ENCODE peak calls at places on chromosome 16, in four cellular contexts. N is psoas muscle; S is CD4-positive, alpha-beta T cell; I is H1. G is an unnamed sample.

GRCh38 chr16:86191663-86192062 is 292.7 kb downstream of the IRF8 start:
- DNase-seq in N (no peak), I (no peak), S (no peak), G (no peak)

GRCh38 chr16:28092721-28093382 is 29.3 kb upstream of the GSG1L start:
- DNase-seq in I (no peak), S (no peak), N (no peak), G (no peak)

GRCh38 chr16:61829631-61830030 is 206.6 kb downstream of the CDH8 start:
- DNase-seq in I (no peak), N (no peak), S (no peak), G (no peak)

GRCh38 chr16:29021471-29021870 is 36.6 kb downstream of the LAT start:
- DNase-seq in S (no peak), I (no peak), N (no peak), G (no peak)

GRCh38 chr16:50627419-50627818 is 53.7 kb downstream of the SNX20 start:
- DNase-seq in S (peak; percentile 46), N (no peak), I (peak; percentile 58), G (peak; percentile 19)

GRCh38 chr16:79768594-79768993 is 168.1 kb upstream of the MAF start:
- DNase-seq in N (no peak), I (no peak), S (no peak), G (peak; percentile 13)

GRCh38 chr16:17572145-17572544 is 101.4 kb upstream of the XYLT1 start:
- DNase-seq in S (no peak), I (no peak), N (no peak), G (peak; percentile 24)

GRCh38 chr16:11629071-11630030 is 38.9 kb upstream of the SNN start:
- DNase-seq in I (no peak), N (no peak), S (no peak), G (no peak)

GRCh38 chr16:81523387-81524115 is 78.9 kb downstream of the CMIP start:
- DNase-seq in S (no peak), N (peak; percentile 61), I (no peak), G (peak; percentile 85)

GRCh38 chr16:70691223-70692129 is 5.6 kb upstream of the MTSS2 start:
- DNase-seq in N (peak; percentile 88), S (no peak), I (no peak), G (no peak)

GRCh38 chr16:85296859-85297698 is 184.8 kb upstream of the CIBAR2 start:
- DNase-seq in N (peak; percentile 78), I (peak; percentile 87), S (peak; percentile 37), G (peak; percentile 86)

GRCh38 chr16:27315333-27316037 is 1.7 kb downstream of the IL4R start:
- DNase-seq in S (peak; percentile 56), I (peak; percentile 60), N (peak; percentile 60), G (peak; percentile 77)

GRCh38 chr16:67470314-67470713 is 10.6 kb downstream of the ATP6V0D1 start:
- DNase-seq in N (peak; percentile 99), I (no peak), S (no peak), G (no peak)

GRCh38 chr16:80058236-80058635 is 457.7 kb upstream of the MAF start:
- DNase-seq in S (no peak), I (no peak), N (peak; percentile 78), G (no peak)

GRCh38 chr16:85751665-85752501 is 987 bp upstream of the C16orf74 start:
- DNase-seq in S (no peak), N (no peak), I (peak; percentile 64), G (no peak)

GRCh38 chr16:81863630-81864352 is 84.7 kb downstream of the PLCG2 start:
- DNase-seq in N (no peak), S (no peak), I (no peak), G (no peak)

GRCh38 chr16:86061771-86062170 is 162.8 kb downstream of the IRF8 start:
- DNase-seq in N (no peak), S (no peak), I (no peak), G (no peak)

GRCh38 chr16:70579648-70580630 is 56.3 kb downstream of the SF3B3 start:
- DNase-seq in S (no peak), N (peak; percentile 78), I (no peak), G (peak; percentile 27)

GRCh38 chr16:10895053-10895946 is 18.3 kb downstream of the CIITA start:
- DNase-seq in S (no peak), N (peak; percentile 62), I (peak; percentile 92), G (peak; percentile 15)

GRCh38 chr16:83882118-83882879 is 16.6 kb upstream of the MLYCD start:
- DNase-seq in N (peak; percentile 51), I (no peak), S (no peak), G (no peak)
- TF ChIP-seq CTCF in N (no peak), I (no peak), S (no peak), G (no peak)

GRCh38 chr16:88309905-88310259 is 72.9 kb upstream of the ZNF469 start:
- DNase-seq in N (peak; percentile 40), I (no peak), S (no peak), G (no peak)
- TF ChIP-seq CTCF in N (peak; percentile 27), I (peak; percentile 73), S (no peak), G (peak; percentile 38)

GRCh38 chr16:48113471-48113870 is 42.3 kb downstream of the ABCC12 start:
- DNase-seq in I (no peak), N (no peak), S (no peak), G (peak; percentile 18)
- TF ChIP-seq CTCF in I (peak; percentile 20), N (no peak), S (no peak), G (no peak)

DNA sequence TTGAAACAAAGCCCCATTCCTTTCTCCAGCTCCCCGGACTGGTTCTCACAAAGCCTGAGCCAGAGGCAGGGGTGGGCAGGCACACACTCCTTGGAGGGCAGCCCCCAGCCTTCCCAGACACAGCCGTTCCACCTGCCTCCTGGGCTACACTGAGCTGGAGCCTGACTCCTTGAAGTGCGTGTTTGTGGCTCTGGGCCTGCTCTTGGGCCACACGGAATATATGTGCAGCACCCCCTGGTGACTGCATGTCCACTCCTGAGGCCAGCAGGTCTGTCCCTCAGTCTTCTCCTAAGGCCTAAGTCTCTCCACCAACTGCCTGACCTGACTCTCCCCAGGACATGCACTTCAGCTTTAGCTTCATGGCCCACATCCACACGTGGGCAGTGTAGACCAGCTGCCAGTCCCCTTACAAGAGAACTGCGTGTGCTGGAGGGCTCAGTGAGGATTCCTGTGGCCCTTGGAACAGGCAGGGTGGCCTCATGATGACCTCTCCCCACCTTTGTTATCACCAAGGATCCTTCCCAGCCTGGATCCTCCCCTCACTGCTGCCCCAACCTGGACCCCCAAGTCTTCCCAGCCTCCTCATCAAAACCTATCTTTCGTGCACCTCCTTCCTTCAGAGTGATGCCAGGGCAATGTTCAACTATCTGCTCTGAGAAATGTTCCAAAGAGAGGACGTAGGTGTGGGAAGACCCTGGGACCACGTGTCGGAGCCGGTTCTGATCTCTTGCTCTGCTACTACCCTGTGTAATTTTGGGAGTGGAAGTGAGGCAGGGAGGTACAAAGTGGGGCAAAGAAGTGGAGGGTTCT is 12.4 kb upstream of the SLC6A2 start:
- DNase-seq in I (no peak), S (no peak), N (no peak), G (no peak)
- TF ChIP-seq CTCF in I (no peak), S (no peak), N (no peak), G (no peak)

GRCh38 chr16:30526823-30527634 is 663 bp upstream of the ZNF768 start:
- DNase-seq in N (peak; percentile 99), I (peak; percentile 97), S (peak; percentile 87), G (peak; percentile 99)
- TF ChIP-seq CTCF in N (peak; percentile 32), I (peak; percentile 25), S (peak; percentile 18), G (peak; percentile 47)

GRCh38 chr16:54633943-54634362 is 296.7 kb upstream of the IRX5 start:
- DNase-seq in I (peak; percentile 55), N (no peak), S (no peak), G (peak; percentile 21)
- TF ChIP-seq CTCF in I (peak; percentile 52), N (peak; percentile 45), S (no peak), G (peak; percentile 27)

GRCh38 chr16:75238853-75239371 is 12.5 kb downstream of the BCAR1 start:
- DNase-seq in N (no peak), S (no peak), I (no peak), G (no peak)
- TF ChIP-seq CTCF in N (peak; percentile 22), S (no peak), I (no peak), G (no peak)

DNA sequence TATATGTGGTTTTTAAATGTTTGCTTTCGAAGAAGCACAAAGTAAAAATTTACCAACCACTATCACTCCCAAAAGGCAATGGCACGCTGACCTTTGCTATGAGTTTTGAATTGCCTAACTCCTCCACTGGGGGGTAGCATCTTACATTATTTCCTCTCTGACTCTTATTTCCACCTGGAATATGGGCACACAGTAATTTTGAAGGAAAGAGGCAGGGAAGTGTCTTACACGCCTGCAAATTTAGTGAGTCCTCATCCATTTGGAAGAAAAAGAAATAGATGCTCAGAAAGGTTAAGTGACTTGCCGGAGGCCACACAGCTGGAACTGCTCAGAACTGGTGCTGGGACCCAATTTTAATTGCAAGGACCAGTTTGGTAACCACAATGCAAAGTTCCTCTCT is 29.9 kb upstream of the IRX6 start:
- DNase-seq in I (no peak), S (no peak), N (no peak), G (no peak)
- TF ChIP-seq CTCF in I (no peak), S (no peak), N (peak; percentile 4), G (peak; percentile 16)

DNA sequence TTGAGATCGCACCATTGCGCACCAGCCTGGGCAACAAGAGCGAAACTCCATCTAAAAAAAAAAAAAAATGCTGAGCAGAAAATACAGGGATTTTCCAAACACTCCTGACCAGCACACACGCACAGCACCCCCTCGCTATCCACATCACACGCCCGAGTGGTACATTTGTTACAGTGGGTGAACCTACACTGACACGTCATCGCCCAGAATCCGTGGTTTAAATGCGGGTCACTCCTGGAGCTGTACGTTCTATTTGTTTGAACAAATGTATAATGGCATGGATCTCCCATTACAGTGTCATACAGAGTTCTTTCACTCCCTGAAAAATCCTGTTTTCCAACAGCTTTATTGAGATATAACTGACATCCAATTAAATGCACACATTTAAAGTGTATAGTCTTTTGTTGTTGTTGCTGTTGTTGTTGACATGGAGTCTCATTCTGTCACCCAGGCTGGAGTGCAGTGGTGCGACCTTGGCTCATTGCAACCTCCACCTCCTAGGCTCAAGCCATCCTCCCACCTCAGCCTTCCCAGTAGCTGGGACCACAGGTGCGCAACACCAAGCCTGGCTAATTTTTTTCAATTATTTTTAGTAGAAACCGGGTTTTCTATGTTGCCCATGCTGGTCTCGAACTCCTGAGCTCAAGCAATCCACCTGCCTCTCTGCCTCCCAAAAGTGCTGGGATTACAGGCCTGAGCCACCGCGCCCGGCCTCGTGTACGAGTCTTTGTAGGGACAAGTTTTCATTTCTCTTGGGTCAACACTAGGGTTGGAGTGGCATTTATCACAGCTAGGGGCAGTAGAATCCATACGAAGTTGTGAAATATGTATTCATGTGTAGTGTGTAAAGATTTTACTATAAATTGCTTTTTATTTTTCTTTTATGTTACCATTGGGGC is 4.4 kb upstream of the CARHSP1 start:
- DNase-seq in S (no peak), N (no peak), I (no peak), G (no peak)
- TF ChIP-seq CTCF in S (no peak), N (peak; percentile 9), I (no peak), G (no peak)

G was measured in Calu3.